ENCODE peak calls at places on chromosome 6, in seven cellular contexts. V is M059J; F is activated CD8-positive, alpha-beta memory T cell treated with anti-CD3 and anti-CD28 coated beads for 4 hours; W is left cardiac atrium; Q is H9; P is MCF 10A; Y is ELR. A is an unnamed sample.

GRCh38 chr6:33642897-33643296 is 21.8 kb downstream of the ITPR3 start:
- DNase-seq in V (no peak), Y (no peak), F (no peak), W (no peak), Q (no peak), P (no peak), A (no peak)

GRCh38 chr6:144710207-144710606 is 425.1 kb downstream of the UTRN start:
- DNase-seq in V (peak; percentile 97), P (peak; percentile 92), F (no peak), W (no peak), Q (no peak), Y (peak; percentile 97), A (no peak)

GRCh38 chr6:10441004-10441654 is 26.3 kb upstream of the TFAP2A start:
- DNase-seq in W (no peak), Y (peak; percentile 99), Q (no peak), P (peak; percentile 98), F (no peak), V (peak; percentile 97), A (no peak)

GRCh38 chr6:126143650-126144260 is 157.4 kb downstream of the TRMT11 start:
- DNase-seq in V (peak; percentile 10), P (no peak), Y (no peak), Q (no peak), F (no peak), W (no peak), A (no peak)

GRCh38 chr6:113050979-113051378 is 703.8 kb downstream of the RFPL4B start:
- DNase-seq in Q (peak; percentile 55), F (no peak), Y (no peak), V (no peak), P (no peak), W (no peak), A (no peak)

GRCh38 chr6:139060332-139060731 is 31.8 kb downstream of the ABRACL start:
- DNase-seq in V (peak; percentile 65), Q (no peak), Y (peak; percentile 48), W (no peak), F (no peak), P (peak; percentile 61), A (no peak)

GRCh38 chr6:158226655-158227512 is 58.7 kb downstream of the GTF2H5 start:
- DNase-seq in Q (no peak), W (no peak), F (no peak), V (no peak), P (no peak), Y (no peak), A (peak; percentile 76)

GRCh38 chr6:1605822-1606532 is 3.7 kb upstream of the FOXC1 start:
- DNase-seq in W (no peak), Y (no peak), P (no peak), Q (no peak), V (no peak), F (no peak), A (no peak)

GRCh38 chr6:143187173-143187908 is 126.7 kb downstream of the AIG1 start:
- DNase-seq in V (peak; percentile 76), F (no peak), Q (no peak), Y (peak; percentile 57), W (peak; percentile 29), P (peak; percentile 1), A (no peak)